ENCODE peak calls at places on chromosomes 7 and 10, in seven cellular contexts. One of them, this sample, is unnamed.

GRCh38 chr10:49272251-49273081 is 26.5 kb upstream of the C10orf71 start:
- DNase-seq in activated B cell treated with CpG ODN at 0.5 μM for 24 hours: no peak
- DNase-seq in MCF 10A: no peak
- DNase-seq in fibroblast of lung: no peak
- DNase-seq in endothelial cell of umbilical vein: no peak
- DNase-seq in heart right ventricle: peak
- DNase-seq in RWPE1: no peak
- DNase-seq in this sample: no peak

GRCh38 chr7:71507665-71508064 is 375.7 kb downstream of the GALNT17 start:
- DNase-seq in activated B cell treated with CpG ODN at 0.5 μM for 24 hours: no peak
- DNase-seq in MCF 10A: no peak
- DNase-seq in fibroblast of lung: no peak
- DNase-seq in endothelial cell of umbilical vein: no peak
- DNase-seq in heart right ventricle: no peak
- DNase-seq in RWPE1: no peak
- DNase-seq in this sample: no peak

GRCh38 chr7:21134631-21135030 is 293.3 kb upstream of the SP4 start:
- DNase-seq in activated B cell treated with CpG ODN at 0.5 μM for 24 hours: no peak
- DNase-seq in MCF 10A: no peak
- DNase-seq in fibroblast of lung: no peak
- DNase-seq in endothelial cell of umbilical vein: no peak
- DNase-seq in heart right ventricle: no peak
- DNase-seq in RWPE1: no peak
- DNase-seq in this sample: no peak

GRCh38 chr10:96834121-96834520 is 2.0 kb downstream of the LCOR start:
- DNase-seq in activated B cell treated with CpG ODN at 0.5 μM for 24 hours: no peak
- DNase-seq in MCF 10A: peak
- DNase-seq in fibroblast of lung: peak
- DNase-seq in endothelial cell of umbilical vein: no peak
- DNase-seq in heart right ventricle: no peak
- DNase-seq in RWPE1: no peak
- DNase-seq in this sample: no peak

GRCh38 chr7:107694395-107694794 is 33.8 kb downstream of the SLC26A4 start:
- DNase-seq in activated B cell treated with CpG ODN at 0.5 μM for 24 hours: no peak
- DNase-seq in MCF 10A: peak
- DNase-seq in fibroblast of lung: peak
- DNase-seq in endothelial cell of umbilical vein: peak
- DNase-seq in heart right ventricle: no peak
- DNase-seq in RWPE1: no peak
- DNase-seq in this sample: no peak

GRCh38 chr10:131810036-131810804 is 90.6 kb upstream of the PPP2R2D start:
- DNase-seq in activated B cell treated with CpG ODN at 0.5 μM for 24 hours: no peak
- DNase-seq in MCF 10A: no peak
- DNase-seq in fibroblast of lung: no peak
- DNase-seq in endothelial cell of umbilical vein: no peak
- DNase-seq in heart right ventricle: no peak
- DNase-seq in RWPE1: no peak
- DNase-seq in this sample: no peak

GRCh38 chr10:100879741-100880360 is 32.9 kb upstream of the SLF2 start:
- DNase-seq in activated B cell treated with CpG ODN at 0.5 μM for 24 hours: no peak
- DNase-seq in MCF 10A: no peak
- DNase-seq in fibroblast of lung: no peak
- DNase-seq in endothelial cell of umbilical vein: no peak
- DNase-seq in heart right ventricle: no peak
- DNase-seq in RWPE1: no peak
- DNase-seq in this sample: no peak

GRCh38 chr10:130207205-130207604 is 71.0 kb downstream of the GLRX3 start:
- DNase-seq in activated B cell treated with CpG ODN at 0.5 μM for 24 hours: no peak
- DNase-seq in MCF 10A: no peak
- DNase-seq in fibroblast of lung: no peak
- DNase-seq in endothelial cell of umbilical vein: no peak
- DNase-seq in heart right ventricle: no peak
- DNase-seq in RWPE1: no peak
- DNase-seq in this sample: no peak

GRCh38 chr7:51133992-51134391 is 182.6 kb downstream of the COBL start:
- DNase-seq in activated B cell treated with CpG ODN at 0.5 μM for 24 hours: no peak
- DNase-seq in MCF 10A: no peak
- DNase-seq in fibroblast of lung: no peak
- DNase-seq in endothelial cell of umbilical vein: peak
- DNase-seq in heart right ventricle: no peak
- DNase-seq in RWPE1: no peak
- DNase-seq in this sample: no peak

GRCh38 chr7:102413071-102413470 is 16.9 kb downstream of the PRKRIP1 start:
- DNase-seq in activated B cell treated with CpG ODN at 0.5 μM for 24 hours: no peak
- DNase-seq in MCF 10A: no peak
- DNase-seq in fibroblast of lung: no peak
- DNase-seq in endothelial cell of umbilical vein: no peak
- DNase-seq in heart right ventricle: no peak
- DNase-seq in RWPE1: no peak
- DNase-seq in this sample: no peak

GRCh38 chr7:77327932-77328628 is 88.1 kb downstream of the GSAP start:
- DNase-seq in activated B cell treated with CpG ODN at 0.5 μM for 24 hours: no peak
- DNase-seq in MCF 10A: peak
- DNase-seq in fibroblast of lung: no peak
- DNase-seq in endothelial cell of umbilical vein: peak
- DNase-seq in heart right ventricle: no peak
- DNase-seq in RWPE1: no peak
- DNase-seq in this sample: no peak

GRCh38 chr10:128028508-128029279 is 97.5 kb downstream of the MKI67 start:
- DNase-seq in activated B cell treated with CpG ODN at 0.5 μM for 24 hours: no peak
- DNase-seq in MCF 10A: no peak
- DNase-seq in fibroblast of lung: peak
- DNase-seq in endothelial cell of umbilical vein: no peak
- DNase-seq in heart right ventricle: no peak
- DNase-seq in RWPE1: no peak
- DNase-seq in this sample: no peak

GRCh38 chr7:156497776-156498509 is 142.6 kb upstream of the RNF32 start:
- DNase-seq in activated B cell treated with CpG ODN at 0.5 μM for 24 hours: no peak
- DNase-seq in MCF 10A: no peak
- DNase-seq in fibroblast of lung: no peak
- DNase-seq in endothelial cell of umbilical vein: no peak
- DNase-seq in heart right ventricle: no peak
- DNase-seq in RWPE1: no peak
- DNase-seq in this sample: no peak

GRCh38 chr7:138649506-138649905 is 51.7 kb downstream of the SVOPL start:
- DNase-seq in activated B cell treated with CpG ODN at 0.5 μM for 24 hours: no peak
- DNase-seq in MCF 10A: peak
- DNase-seq in fibroblast of lung: no peak
- DNase-seq in endothelial cell of umbilical vein: no peak
- DNase-seq in heart right ventricle: no peak
- DNase-seq in RWPE1: no peak
- DNase-seq in this sample: no peak

GRCh38 chr7:156927571-156928405 is 21.7 kb upstream of the NOM1 start:
- DNase-seq in activated B cell treated with CpG ODN at 0.5 μM for 24 hours: no peak
- DNase-seq in MCF 10A: no peak
- DNase-seq in fibroblast of lung: no peak
- DNase-seq in endothelial cell of umbilical vein: peak
- DNase-seq in heart right ventricle: no peak
- DNase-seq in RWPE1: no peak
- DNase-seq in this sample: no peak

GRCh38 chr10:13613519-13613918 is 26.8 kb downstream of the PRPF18 start:
- DNase-seq in activated B cell treated with CpG ODN at 0.5 μM for 24 hours: no peak
- DNase-seq in MCF 10A: peak
- DNase-seq in fibroblast of lung: peak
- DNase-seq in endothelial cell of umbilical vein: peak
- DNase-seq in heart right ventricle: no peak
- DNase-seq in RWPE1: peak
- DNase-seq in this sample: no peak

GRCh38 chr7:29035044-29035740 is 77.1 kb upstream of the TRIL start:
- DNase-seq in activated B cell treated with CpG ODN at 0.5 μM for 24 hours: no peak
- DNase-seq in MCF 10A: peak
- DNase-seq in fibroblast of lung: peak
- DNase-seq in endothelial cell of umbilical vein: peak
- DNase-seq in heart right ventricle: no peak
- DNase-seq in RWPE1: peak
- DNase-seq in this sample: no peak

GRCh38 chr10:51867956-51868355 is 168.6 kb upstream of the CSTF2T start:
- DNase-seq in activated B cell treated with CpG ODN at 0.5 μM for 24 hours: no peak
- DNase-seq in MCF 10A: peak
- DNase-seq in fibroblast of lung: peak
- DNase-seq in endothelial cell of umbilical vein: no peak
- DNase-seq in heart right ventricle: no peak
- DNase-seq in RWPE1: peak
- DNase-seq in this sample: no peak

GRCh38 chr7:37495574-37496184 is 47.0 kb upstream of the ELMO1 start:
- DNase-seq in activated B cell treated with CpG ODN at 0.5 μM for 24 hours: no peak
- DNase-seq in MCF 10A: peak
- DNase-seq in fibroblast of lung: peak
- DNase-seq in endothelial cell of umbilical vein: peak
- DNase-seq in heart right ventricle: no peak
- DNase-seq in RWPE1: peak
- DNase-seq in this sample: no peak

DNA sequence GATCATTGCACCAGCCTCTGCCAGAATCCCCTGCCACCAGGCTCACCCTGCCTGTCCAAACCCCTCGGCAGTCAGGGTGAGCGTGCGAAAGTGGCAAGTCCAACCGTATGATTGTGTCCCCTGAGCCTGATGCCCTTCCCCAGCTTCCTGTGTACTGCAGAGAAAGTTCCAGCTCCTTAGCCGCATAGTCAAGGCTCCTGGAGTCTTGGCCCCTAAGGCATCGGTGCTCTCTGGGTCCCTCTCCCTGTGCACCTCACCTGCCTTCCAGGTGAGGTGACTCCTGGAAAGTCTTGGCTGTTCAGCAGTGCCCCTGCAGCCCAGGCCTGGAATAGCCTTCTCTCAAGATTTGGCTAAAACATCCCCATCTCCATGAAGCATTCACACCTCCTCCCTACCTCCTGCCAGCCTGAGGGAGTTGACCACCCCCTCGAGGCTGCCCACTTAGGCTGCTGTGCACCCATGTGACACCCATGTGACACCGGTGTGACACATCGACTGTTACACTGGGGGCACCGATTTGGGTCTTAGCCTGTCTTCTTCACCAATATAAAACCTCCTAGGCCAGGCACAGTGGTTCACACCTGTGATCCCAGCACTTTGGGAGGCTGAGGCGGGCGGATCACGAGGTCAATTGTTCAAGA is 56.2 kb upstream of the ELN start:
- DNase-seq in activated B cell treated with CpG ODN at 0.5 μM for 24 hours: no peak
- DNase-seq in MCF 10A: peak
- DNase-seq in fibroblast of lung: no peak
- DNase-seq in endothelial cell of umbilical vein: no peak
- DNase-seq in heart right ventricle: no peak
- DNase-seq in RWPE1: peak
- DNase-seq in this sample: no peak
- TF ChIP-seq CTCF in activated B cell treated with CpG ODN at 0.5 μM for 24 hours: no peak
- TF ChIP-seq CTCF in MCF 10A: peak
- TF ChIP-seq CTCF in fibroblast of lung: no peak
- TF ChIP-seq CTCF in endothelial cell of umbilical vein: peak
- TF ChIP-seq CTCF in heart right ventricle: no peak
- TF ChIP-seq CTCF in RWPE1: no peak
- TF ChIP-seq CTCF in this sample: no peak

DNA sequence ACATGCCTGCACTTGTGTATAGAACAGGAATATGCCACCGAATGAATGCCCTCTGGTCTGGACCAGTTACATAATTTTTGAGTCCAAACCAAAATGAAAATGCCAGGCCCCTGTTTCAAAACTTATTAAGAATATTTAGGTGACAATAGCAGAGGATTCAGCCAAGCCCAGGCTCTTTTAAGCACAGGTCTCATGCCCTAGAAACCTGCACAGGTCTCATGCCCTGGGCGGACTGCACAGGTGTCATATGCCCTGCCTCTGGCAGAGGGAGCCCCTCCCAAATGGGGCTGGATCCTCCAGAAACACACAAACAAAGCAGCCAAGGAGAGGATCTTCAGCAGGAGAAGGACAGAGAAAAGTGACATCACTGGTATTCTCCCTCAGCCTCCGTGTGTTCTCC is 605.4 kb upstream of the NRP1 start:
- DNase-seq in activated B cell treated with CpG ODN at 0.5 μM for 24 hours: no peak
- DNase-seq in MCF 10A: no peak
- DNase-seq in fibroblast of lung: no peak
- DNase-seq in endothelial cell of umbilical vein: no peak
- DNase-seq in heart right ventricle: no peak
- DNase-seq in RWPE1: peak
- DNase-seq in this sample: no peak
- TF ChIP-seq CTCF in activated B cell treated with CpG ODN at 0.5 μM for 24 hours: no peak
- TF ChIP-seq CTCF in MCF 10A: no peak
- TF ChIP-seq CTCF in fibroblast of lung: no peak
- TF ChIP-seq CTCF in endothelial cell of umbilical vein: no peak
- TF ChIP-seq CTCF in heart right ventricle: no peak
- TF ChIP-seq CTCF in RWPE1: no peak
- TF ChIP-seq CTCF in this sample: no peak

GRCh38 chr10:43671659-43672555 is 23.2 kb upstream of the ZNF32 start:
- DNase-seq in activated B cell treated with CpG ODN at 0.5 μM for 24 hours: no peak
- DNase-seq in MCF 10A: peak
- DNase-seq in fibroblast of lung: peak
- DNase-seq in endothelial cell of umbilical vein: peak
- DNase-seq in heart right ventricle: no peak
- DNase-seq in RWPE1: peak
- DNase-seq in this sample: no peak

GRCh38 chr10:43665054-43665453 is 16.4 kb upstream of the ZNF32 start:
- DNase-seq in activated B cell treated with CpG ODN at 0.5 μM for 24 hours: no peak
- DNase-seq in MCF 10A: no peak
- DNase-seq in fibroblast of lung: no peak
- DNase-seq in endothelial cell of umbilical vein: no peak
- DNase-seq in heart right ventricle: no peak
- DNase-seq in RWPE1: no peak
- DNase-seq in this sample: no peak

GRCh38 chr10:43666551-43666950 is 17.9 kb upstream of the ZNF32 start:
- DNase-seq in activated B cell treated with CpG ODN at 0.5 μM for 24 hours: no peak
- DNase-seq in MCF 10A: no peak
- DNase-seq in fibroblast of lung: no peak
- DNase-seq in endothelial cell of umbilical vein: no peak
- DNase-seq in heart right ventricle: no peak
- DNase-seq in RWPE1: no peak
- DNase-seq in this sample: no peak

GRCh38 chr10:43667736-43668371 is 19.2 kb upstream of the ZNF32 start:
- DNase-seq in activated B cell treated with CpG ODN at 0.5 μM for 24 hours: no peak
- DNase-seq in MCF 10A: no peak
- DNase-seq in fibroblast of lung: no peak
- DNase-seq in endothelial cell of umbilical vein: no peak
- DNase-seq in heart right ventricle: no peak
- DNase-seq in RWPE1: no peak
- DNase-seq in this sample: no peak

DNA sequence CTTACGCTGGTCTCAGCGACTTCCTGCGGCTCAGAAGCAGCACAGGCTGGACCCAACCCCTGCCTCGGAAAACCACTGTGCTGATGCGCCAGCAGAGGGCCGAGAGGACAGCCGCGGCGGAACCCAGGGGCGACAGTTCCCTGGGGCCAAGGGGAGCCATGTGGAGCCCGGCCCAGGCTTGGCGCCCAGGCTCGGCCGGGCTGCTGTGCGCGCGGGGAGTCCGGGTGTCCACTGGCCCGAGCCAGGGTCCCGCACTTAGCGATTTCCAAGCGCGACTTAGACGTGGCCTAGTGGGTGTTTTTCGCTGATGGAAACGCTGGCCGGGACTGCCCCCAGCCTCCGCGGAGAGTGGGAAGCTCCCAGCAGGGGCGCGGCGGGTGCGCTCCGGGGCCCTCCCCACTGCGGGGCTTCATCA is 18.6 kb upstream of the ZNF32 start:
- DNase-seq in activated B cell treated with CpG ODN at 0.5 μM for 24 hours: no peak
- DNase-seq in MCF 10A: no peak
- DNase-seq in fibroblast of lung: peak
- DNase-seq in endothelial cell of umbilical vein: no peak
- DNase-seq in heart right ventricle: peak
- DNase-seq in RWPE1: no peak
- DNase-seq in this sample: no peak
- TF ChIP-seq CTCF in activated B cell treated with CpG ODN at 0.5 μM for 24 hours: no peak
- TF ChIP-seq CTCF in MCF 10A: no peak
- TF ChIP-seq CTCF in fibroblast of lung: peak
- TF ChIP-seq CTCF in endothelial cell of umbilical vein: peak
- TF ChIP-seq CTCF in heart right ventricle: peak
- TF ChIP-seq CTCF in RWPE1: no peak
- TF ChIP-seq CTCF in this sample: no peak

GRCh38 chr10:93921338-93921737 is 27.6 kb downstream of the SLC35G1 start:
- DNase-seq in activated B cell treated with CpG ODN at 0.5 μM for 24 hours: no peak
- DNase-seq in MCF 10A: peak
- DNase-seq in fibroblast of lung: no peak
- DNase-seq in endothelial cell of umbilical vein: no peak
- DNase-seq in heart right ventricle: no peak
- DNase-seq in RWPE1: no peak
- DNase-seq in this sample: no peak
- TF ChIP-seq CTCF in activated B cell treated with CpG ODN at 0.5 μM for 24 hours: no peak
- TF ChIP-seq CTCF in MCF 10A: peak
- TF ChIP-seq CTCF in fibroblast of lung: peak
- TF ChIP-seq CTCF in endothelial cell of umbilical vein: peak
- TF ChIP-seq CTCF in heart right ventricle: peak
- TF ChIP-seq CTCF in RWPE1: peak
- TF ChIP-seq CTCF in this sample: no peak